ENCODE peak calls at places on chromosomes 2 and 18, in eight cellular contexts. X, W, S, J, Y, Z, G and I are unnamed samples.

GRCh38 chr18:79570266-79571201 is 109.1 kb upstream of the CTDP1 start:
- DNase-seq in X (no peak), W (peak; percentile 16), S (no peak), J (no peak), Y (no peak), Z (no peak), G (no peak), I (no peak)

GRCh38 chr2:148982282-148982681 is 56.2 kb upstream of the LYPD6B start:
- DNase-seq in X (no peak), W (no peak), S (no peak), J (no peak), Y (no peak), Z (no peak), G (no peak), I (no peak)

GRCh38 chr18:32893915-32894314 is 121.1 kb upstream of the KLHL14 start:
- DNase-seq in X (no peak), W (no peak), S (no peak), J (no peak), Y (peak; percentile 36), Z (peak; percentile 28), G (no peak), I (no peak)

GRCh38 chr2:39492701-39493100 is 55.6 kb upstream of the MAP4K3 start:
- DNase-seq in X (no peak), W (no peak), S (no peak), J (no peak), Y (no peak), Z (no peak), G (no peak), I (no peak)

GRCh38 chr18:59617468-59617932 is 79.7 kb downstream of the CCBE1 start:
- DNase-seq in X (no peak), W (no peak), S (no peak), J (no peak), Y (no peak), Z (no peak), G (no peak), I (no peak)

GRCh38 chr2:121209014-121209610 is 75.9 kb downstream of the TFCP2L1 start:
- DNase-seq in X (no peak), W (no peak), S (no peak), J (no peak), Y (no peak), Z (no peak), G (no peak), I (no peak)

GRCh38 chr18:58195278-58195721 is 151.3 kb downstream of the NEDD4L start:
- DNase-seq in X (no peak), W (peak; percentile 71), S (no peak), J (no peak), Y (peak; percentile 71), Z (no peak), G (peak; percentile 4), I (no peak)

GRCh38 chr2:183117226-183117625 is 7.0 kb upstream of the NUP35 start:
- DNase-seq in X (no peak), W (no peak), S (no peak), J (no peak), Y (no peak), Z (no peak), G (no peak), I (no peak)

GRCh38 chr18:7844017-7844416 is 276.9 kb downstream of the PTPRM start:
- DNase-seq in X (no peak), W (no peak), S (no peak), J (no peak), Y (no peak), Z (no peak), G (no peak), I (no peak)

GRCh38 chr18:4106407-4107033 is 348.6 kb downstream of the DLGAP1 start:
- DNase-seq in X (no peak), W (peak; percentile 64), S (peak; percentile 8), J (peak; percentile 49), Y (peak; percentile 85), Z (peak; percentile 62), G (peak; percentile 65), I (peak; percentile 22)

GRCh38 chr2:152486048-152486736 is 151.2 kb downstream of the FMNL2 start:
- DNase-seq in X (no peak), W (peak; percentile 58), S (no peak), J (no peak), Y (peak; percentile 53), Z (peak; percentile 68), G (no peak), I (no peak)

GRCh38 chr18:80244956-80245730 is 2.2 kb downstream of the PARD6G start:
- DNase-seq in X (no peak), W (no peak), S (no peak), J (no peak), Y (no peak), Z (no peak), G (no peak), I (no peak)

GRCh38 chr18:21110667-21111350 is 804 bp downstream of the ROCK1 start:
- DNase-seq in X (no peak), W (peak; percentile 70), S (peak; percentile 19), J (peak; percentile 47), Y (peak; percentile 40), Z (peak; percentile 19), G (peak; percentile 35), I (no peak)

GRCh38 chr18:14979875-14980274 is 231.9 kb downstream of the ANKRD30B start:
- DNase-seq in X (no peak), W (no peak), S (no peak), J (no peak), Y (no peak), Z (no peak), G (no peak), I (no peak)